ENCODE peak calls at places on chromosome X, in five cellular contexts. G is heart left ventricle, B is thoracic aorta, Z is pancreas, J is adrenal gland. K is an unnamed sample.

GRCh38 chrX:22429704-22430103 is 157.0 kb downstream of the CBLL2 start:
- DNase-seq in B (no peak), Z (no peak), J (no peak), G (no peak), K (no peak)

GRCh38 chrX:6311540-6311939 is 82.9 kb upstream of the NLGN4X start:
- DNase-seq in J (no peak), Z (no peak), G (no peak), B (no peak), K (no peak)

GRCh38 chrX:49978191-49978590 is 55.8 kb downstream of the CLCN5 start:
- DNase-seq in G (no peak), Z (no peak), J (no peak), B (no peak), K (no peak)

GRCh38 chrX:85914431-85914830 is 132.9 kb downstream of the CHM start:
- DNase-seq in Z (no peak), J (no peak), B (no peak), G (no peak), K (no peak)

GRCh38 chrX:130025256-130025655 is 42.8 kb downstream of the BCORL1 start:
- DNase-seq in J (no peak), G (no peak), B (no peak), Z (no peak), K (no peak)

GRCh38 chrX:124960454-124960853 is 359.2 kb upstream of the TEX13C start:
- DNase-seq in G (no peak), Z (no peak), J (no peak), B (no peak), K (no peak)

GRCh38 chrX:46611658-46612362 is 38.2 kb downstream of the CHST7 start:
- DNase-seq in G (no peak), J (no peak), B (no peak), Z (no peak), K (no peak)

GRCh38 chrX:103310592-103311400 is at the start of gene BEX2:
- DNase-seq in J (peak; percentile 84), Z (peak; percentile 87), B (peak; percentile 6), G (no peak), K (peak; percentile 76)

GRCh38 chrX:13658602-13659001 is 5.7 kb downstream of the TCEANC start:
- DNase-seq in Z (no peak), G (no peak), B (no peak), J (no peak), K (no peak)

GRCh38 chrX:132059973-132060540 is 37.0 kb downstream of the STK26 start:
- DNase-seq in J (no peak), G (no peak), B (no peak), Z (no peak), K (no peak)
- H3K4me3 ChIP-seq in J (no peak overlapping the region), G (no peak overlapping the region), B (no peak overlapping the region), Z (no peak overlapping the region), K (no peak overlapping the region)

DNA sequence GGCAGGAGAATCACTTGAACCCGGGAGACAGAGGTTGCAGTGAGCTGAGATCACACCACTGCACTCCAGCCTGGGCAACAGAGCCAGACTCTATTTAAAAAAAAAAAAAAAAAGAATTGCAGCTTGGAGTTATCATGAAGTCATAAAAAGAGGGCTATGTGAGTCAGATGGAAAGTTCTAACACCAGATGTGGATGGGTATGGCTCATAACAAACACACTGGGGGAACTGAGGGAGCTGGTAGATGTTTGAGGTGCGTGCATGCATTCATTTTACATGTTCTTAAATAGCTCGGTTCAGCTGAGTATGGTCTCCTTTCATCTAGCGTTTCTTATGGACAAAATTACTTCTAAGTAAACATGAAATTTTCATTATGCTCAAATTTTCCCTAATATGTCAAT is 11.7 kb downstream of the TRMT2B start:
- DNase-seq in B (no peak), J (no peak), G (no peak), Z (no peak), K (no peak)
- H3K36me3 ChIP-seq in B (peaks cover 2% of the 10 kb centered on the region), J (no peaks in the 10 kb centered on the region), G (peaks cover 50% of the 10 kb centered on the region), Z (no peaks in the 10 kb centered on the region), K (no peaks in the 10 kb centered on the region)

GRCh38 chrX:136684120-136684519 is 36.2 kb downstream of the CD40LG start:
- DNase-seq in Z (no peak), J (no peak), B (no peak), G (no peak), K (no peak)
- H3K4me3 ChIP-seq in Z (no peak overlapping the region), J (no peak overlapping the region), B (no peak overlapping the region), G (no peak overlapping the region), K (no peak overlapping the region)

GRCh38 chrX:39779952-39780783 is 317.6 kb downstream of the BCOR start:
- DNase-seq in G (no peak), B (no peak), J (no peak), Z (no peak), K (no peak)
- H3K36me3 ChIP-seq in G (no peaks in the 10 kb centered on the region), B (no peaks in the 10 kb centered on the region), J (no peaks in the 10 kb centered on the region), Z (no peaks in the 10 kb centered on the region), K (no peaks in the 10 kb centered on the region)

DNA sequence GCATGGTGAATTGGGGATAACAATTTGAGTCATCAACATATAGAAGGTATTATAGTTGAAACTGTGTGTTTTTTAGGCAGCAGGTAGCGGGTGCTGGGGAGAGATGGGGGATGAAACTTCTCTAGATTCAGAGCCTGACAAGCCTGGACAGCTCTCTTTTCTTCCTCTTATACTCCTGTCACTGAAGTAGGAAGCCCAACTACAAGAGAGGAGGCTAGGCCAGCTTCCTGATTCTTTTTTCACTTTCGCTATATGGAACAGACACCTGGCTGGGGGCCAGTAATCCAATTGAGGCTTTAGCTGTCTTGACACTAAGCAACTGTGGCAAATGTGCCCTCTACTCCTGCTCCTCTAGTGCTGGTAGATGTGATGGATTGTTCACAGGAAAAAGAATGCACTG is 69.2 kb downstream of the PHKA1 start:
- DNase-seq in J (peak; percentile 22), B (no peak), Z (no peak), G (no peak), K (no peak)
- H3K4me3 ChIP-seq in J (no peak overlapping the region), B (no peak overlapping the region), Z (no peak overlapping the region), G (no peak overlapping the region), K (no peak overlapping the region)

GRCh38 chrX:340641-341423 is 22.2 kb upstream of the GTPBP6 start:
- DNase-seq in J (no peak), G (peak; percentile 16), Z (peak; percentile 50), B (no peak), K (no peak)
- H3K36me3 ChIP-seq in J (no peaks in the 10 kb centered on the region), G (peaks cover 27% of the 10 kb centered on the region), Z (no peaks in the 10 kb centered on the region), B (no peaks in the 10 kb centered on the region), K (no peaks in the 10 kb centered on the region)

DNA sequence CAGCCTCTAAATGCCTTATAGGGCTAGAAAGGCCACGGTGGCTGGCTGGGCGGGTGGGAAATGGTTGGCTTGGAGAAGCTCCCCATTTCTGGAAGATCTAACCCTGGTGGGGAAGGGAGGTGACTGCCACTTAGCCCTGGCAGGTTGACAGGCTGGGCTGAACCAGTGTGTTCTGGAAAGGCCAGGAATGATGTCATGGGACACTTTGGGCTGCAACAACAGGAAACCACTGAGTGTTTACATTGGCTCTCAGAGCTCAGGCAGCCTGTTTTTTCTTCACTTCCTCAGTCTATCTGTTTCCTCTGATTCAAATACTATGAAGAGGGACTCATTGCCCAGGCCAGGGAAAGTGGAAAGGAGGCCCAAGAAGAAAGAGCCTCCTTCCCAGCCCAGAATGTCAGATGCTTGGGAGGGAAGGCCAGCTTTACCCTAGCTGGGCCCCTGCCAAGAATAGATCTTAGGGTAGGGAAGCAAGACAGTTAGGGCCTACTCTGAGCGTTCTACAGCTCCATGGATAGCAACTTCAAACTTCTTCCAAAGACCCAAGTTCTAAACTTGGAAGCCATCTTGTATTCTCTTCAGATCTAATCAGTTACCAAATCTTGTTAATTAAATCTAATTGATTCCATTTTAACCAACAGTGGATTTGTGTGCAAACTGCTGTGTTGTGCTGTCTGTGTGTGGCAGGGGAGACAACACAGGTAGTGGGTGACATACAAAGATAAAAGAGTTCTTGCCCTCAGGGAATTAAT is 65.7 kb upstream of the MSN start:
- DNase-seq in B (peak; percentile 67), G (peak; percentile 92), Z (peak; percentile 71), J (peak; percentile 69), K (no peak)
- H3K4me3 ChIP-seq in B (no peak overlapping the region), G (no peak overlapping the region), Z (no peak overlapping the region), J (no peak overlapping the region), K (peak overlapping the region; percentile 11)

GRCh38 chrX:1492421-1493012 is 39.8 kb upstream of the ASMTL start:
- DNase-seq in Z (no peak), B (no peak), G (no peak), J (no peak), K (no peak)
- H3K36me3 ChIP-seq in Z (no peaks in the 10 kb centered on the region), B (no peaks in the 10 kb centered on the region), G (no peaks in the 10 kb centered on the region), J (no peaks in the 10 kb centered on the region), K (no peaks in the 10 kb centered on the region)

K was measured in breast epithelium.